ENCODE peak calls at places on chromosomes 5 and 9, in ten cellular contexts. One of them, this sample, is unnamed.

GRCh38 chr5:122458278-122458872 is 146.3 kb downstream of the SNCAIP start:
- DNase-seq in tibial nerve: no peak
- DNase-seq in A549: peak
- DNase-seq in esophagus muscularis mucosa: no peak
- DNase-seq in K562: peak
- DNase-seq in stomach: no peak
- DNase-seq in ovary: no peak
- DNase-seq in transverse colon: no peak
- DNase-seq in SK-N-SH: peak
- DNase-seq in HepG2: peak
- DNase-seq in this sample: no peak

GRCh38 chr5:172683696-172684464 is 42.8 kb downstream of the NEURL1B start:
- DNase-seq in transverse colon: no peak
- DNase-seq in K562: no peak
- DNase-seq in tibial nerve: no peak
- DNase-seq in A549: no peak
- DNase-seq in stomach: no peak
- DNase-seq in HepG2: no peak
- DNase-seq in ovary: no peak
- DNase-seq in SK-N-SH: no peak
- DNase-seq in esophagus muscularis mucosa: no peak
- DNase-seq in this sample: no peak

GRCh38 chr5:146785065-146785464 is 93.5 kb downstream of the PPP2R2B start:
- DNase-seq in HepG2: no peak
- DNase-seq in stomach: no peak
- DNase-seq in esophagus muscularis mucosa: no peak
- DNase-seq in tibial nerve: no peak
- DNase-seq in SK-N-SH: no peak
- DNase-seq in transverse colon: no peak
- DNase-seq in K562: no peak
- DNase-seq in ovary: no peak
- DNase-seq in A549: no peak
- DNase-seq in this sample: no peak

GRCh38 chr9:134564431-134565170 is 77.0 kb upstream of the COL5A1 start:
- DNase-seq in ovary: no peak
- DNase-seq in A549: no peak
- DNase-seq in transverse colon: no peak
- DNase-seq in HepG2: no peak
- DNase-seq in K562: no peak
- DNase-seq in esophagus muscularis mucosa: peak
- DNase-seq in SK-N-SH: no peak
- DNase-seq in tibial nerve: no peak
- DNase-seq in stomach: peak
- DNase-seq in this sample: peak

GRCh38 chr5:1762878-1763547 is 36.6 kb downstream of the MRPL36 start:
- DNase-seq in SK-N-SH: no peak
- DNase-seq in transverse colon: no peak
- DNase-seq in K562: no peak
- DNase-seq in HepG2: no peak
- DNase-seq in stomach: peak
- DNase-seq in A549: no peak
- DNase-seq in tibial nerve: peak
- DNase-seq in ovary: peak
- DNase-seq in esophagus muscularis mucosa: no peak
- DNase-seq in this sample: peak

GRCh38 chr9:20319641-20320337 is 302.5 kb downstream of the MLLT3 start:
- DNase-seq in stomach: no peak
- DNase-seq in K562: no peak
- DNase-seq in transverse colon: no peak
- DNase-seq in tibial nerve: no peak
- DNase-seq in SK-N-SH: no peak
- DNase-seq in A549: peak
- DNase-seq in HepG2: no peak
- DNase-seq in esophagus muscularis mucosa: peak
- DNase-seq in ovary: no peak
- DNase-seq in this sample: no peak

GRCh38 chr5:103561670-103562069 is 919 bp downstream of the NUDT12 start:
- DNase-seq in ovary: no peak
- DNase-seq in HepG2: no peak
- DNase-seq in A549: no peak
- DNase-seq in SK-N-SH: no peak
- DNase-seq in K562: peak
- DNase-seq in stomach: no peak
- DNase-seq in esophagus muscularis mucosa: no peak
- DNase-seq in transverse colon: no peak
- DNase-seq in tibial nerve: no peak
- DNase-seq in this sample: no peak

GRCh38 chr5:58699762-58700118 is 116.9 kb downstream of the RAB3C start:
- DNase-seq in stomach: no peak
- DNase-seq in A549: no peak
- DNase-seq in esophagus muscularis mucosa: no peak
- DNase-seq in SK-N-SH: no peak
- DNase-seq in HepG2: no peak
- DNase-seq in transverse colon: no peak
- DNase-seq in K562: no peak
- DNase-seq in ovary: no peak
- DNase-seq in tibial nerve: no peak
- DNase-seq in this sample: no peak

GRCh38 chr5:154513669-154514084 is 35.6 kb upstream of the HAND1 start:
- DNase-seq in transverse colon: no peak
- DNase-seq in esophagus muscularis mucosa: no peak
- DNase-seq in A549: no peak
- DNase-seq in HepG2: no peak
- DNase-seq in ovary: no peak
- DNase-seq in K562: no peak
- DNase-seq in tibial nerve: no peak
- DNase-seq in SK-N-SH: no peak
- DNase-seq in stomach: no peak
- DNase-seq in this sample: no peak

GRCh38 chr5:107501965-107502691 is 168.6 kb downstream of the EFNA5 start:
- DNase-seq in A549: no peak
- DNase-seq in transverse colon: no peak
- DNase-seq in HepG2: no peak
- DNase-seq in tibial nerve: no peak
- DNase-seq in SK-N-SH: peak
- DNase-seq in stomach: no peak
- DNase-seq in K562: no peak
- DNase-seq in ovary: no peak
- DNase-seq in esophagus muscularis mucosa: no peak
- DNase-seq in this sample: no peak

GRCh38 chr5:158754018-158754514 is 345.6 kb downstream of the EBF1 start:
- DNase-seq in stomach: no peak
- DNase-seq in ovary: no peak
- DNase-seq in tibial nerve: no peak
- DNase-seq in A549: peak
- DNase-seq in SK-N-SH: no peak
- DNase-seq in K562: no peak
- DNase-seq in transverse colon: no peak
- DNase-seq in esophagus muscularis mucosa: no peak
- DNase-seq in HepG2: no peak
- DNase-seq in this sample: no peak

GRCh38 chr9:37873955-37874354 is 30.0 kb downstream of the SLC25A51 start:
- DNase-seq in transverse colon: no peak
- DNase-seq in esophagus muscularis mucosa: no peak
- DNase-seq in tibial nerve: no peak
- DNase-seq in SK-N-SH: no peak
- DNase-seq in stomach: no peak
- DNase-seq in A549: no peak
- DNase-seq in ovary: no peak
- DNase-seq in K562: no peak
- DNase-seq in HepG2: no peak
- DNase-seq in this sample: no peak

GRCh38 chr9:11128156-11128555 is 515.4 kb upstream of the PTPRD start:
- DNase-seq in SK-N-SH: no peak
- DNase-seq in HepG2: no peak
- DNase-seq in K562: no peak
- DNase-seq in esophagus muscularis mucosa: no peak
- DNase-seq in tibial nerve: no peak
- DNase-seq in A549: no peak
- DNase-seq in transverse colon: no peak
- DNase-seq in ovary: no peak
- DNase-seq in stomach: no peak
- DNase-seq in this sample: no peak

DNA sequence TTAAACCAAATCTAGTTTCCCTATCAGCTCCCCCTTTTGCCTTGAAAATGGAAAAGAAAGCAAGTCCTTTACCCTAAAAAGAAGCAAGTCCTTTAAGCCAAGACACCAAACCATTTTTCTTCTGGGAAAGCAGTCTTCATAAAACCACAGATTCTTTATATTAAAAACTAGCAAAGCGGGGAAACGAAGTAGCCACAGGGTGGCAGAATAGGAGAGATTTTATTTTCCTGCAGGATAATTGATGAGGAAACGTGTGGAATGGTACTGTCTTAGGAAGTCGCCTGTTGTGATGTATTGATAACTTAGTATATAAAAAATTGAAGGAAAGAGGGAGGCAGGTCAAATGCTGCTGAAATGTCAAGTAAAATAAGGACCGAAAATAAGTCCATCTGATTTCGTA is 41.1 kb downstream of the ZNF883 start:
- DNase-seq in HepG2: no peak
- DNase-seq in stomach: no peak
- DNase-seq in esophagus muscularis mucosa: no peak
- DNase-seq in K562: no peak
- DNase-seq in ovary: no peak
- DNase-seq in tibial nerve: no peak
- DNase-seq in transverse colon: no peak
- DNase-seq in A549: no peak
- DNase-seq in SK-N-SH: peak
- DNase-seq in this sample: no peak
- TF ChIP-seq CTCF in HepG2: no peak
- TF ChIP-seq CTCF in stomach: no peak
- TF ChIP-seq CTCF in esophagus muscularis mucosa: no peak
- TF ChIP-seq CTCF in K562: peak
- TF ChIP-seq CTCF in ovary: no peak
- TF ChIP-seq CTCF in tibial nerve: no peak
- TF ChIP-seq CTCF in transverse colon: no peak
- TF ChIP-seq CTCF in A549: peak
- TF ChIP-seq CTCF in SK-N-SH: peak
- TF ChIP-seq CTCF in this sample: no peak

DNA sequence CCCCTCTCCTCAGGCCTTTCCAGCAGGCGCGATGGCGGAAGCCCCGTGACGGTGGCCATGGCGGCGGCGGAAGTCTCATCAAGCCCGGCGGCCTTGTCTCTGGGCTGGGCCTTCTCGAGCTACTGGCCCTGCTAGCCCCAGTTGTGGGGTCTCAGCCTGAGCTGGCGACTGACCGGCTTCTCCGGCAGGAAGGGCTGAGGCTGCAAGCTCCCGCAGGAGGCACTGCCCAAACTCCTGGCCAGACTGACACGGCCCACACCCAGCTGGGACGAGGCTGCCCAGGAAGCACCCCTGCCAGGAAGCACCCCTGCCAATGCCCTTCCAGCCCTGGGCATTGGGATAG is 88.5 kb upstream of the ANKH start:
- DNase-seq in esophagus muscularis mucosa: no peak
- DNase-seq in SK-N-SH: no peak
- DNase-seq in transverse colon: no peak
- DNase-seq in stomach: no peak
- DNase-seq in K562: no peak
- DNase-seq in ovary: no peak
- DNase-seq in HepG2: no peak
- DNase-seq in A549: no peak
- DNase-seq in tibial nerve: no peak
- DNase-seq in this sample: no peak
- TF ChIP-seq EP300 in esophagus muscularis mucosa: no peak
- TF ChIP-seq EP300 in SK-N-SH: no peak
- TF ChIP-seq EP300 in transverse colon: no peak
- TF ChIP-seq EP300 in stomach: no peak
- TF ChIP-seq EP300 in K562: no peak
- TF ChIP-seq EP300 in ovary: no peak
- TF ChIP-seq EP300 in HepG2: no peak
- TF ChIP-seq EP300 in A549: no peak
- TF ChIP-seq EP300 in tibial nerve: no peak
- TF ChIP-seq EP300 in this sample: no peak

DNA sequence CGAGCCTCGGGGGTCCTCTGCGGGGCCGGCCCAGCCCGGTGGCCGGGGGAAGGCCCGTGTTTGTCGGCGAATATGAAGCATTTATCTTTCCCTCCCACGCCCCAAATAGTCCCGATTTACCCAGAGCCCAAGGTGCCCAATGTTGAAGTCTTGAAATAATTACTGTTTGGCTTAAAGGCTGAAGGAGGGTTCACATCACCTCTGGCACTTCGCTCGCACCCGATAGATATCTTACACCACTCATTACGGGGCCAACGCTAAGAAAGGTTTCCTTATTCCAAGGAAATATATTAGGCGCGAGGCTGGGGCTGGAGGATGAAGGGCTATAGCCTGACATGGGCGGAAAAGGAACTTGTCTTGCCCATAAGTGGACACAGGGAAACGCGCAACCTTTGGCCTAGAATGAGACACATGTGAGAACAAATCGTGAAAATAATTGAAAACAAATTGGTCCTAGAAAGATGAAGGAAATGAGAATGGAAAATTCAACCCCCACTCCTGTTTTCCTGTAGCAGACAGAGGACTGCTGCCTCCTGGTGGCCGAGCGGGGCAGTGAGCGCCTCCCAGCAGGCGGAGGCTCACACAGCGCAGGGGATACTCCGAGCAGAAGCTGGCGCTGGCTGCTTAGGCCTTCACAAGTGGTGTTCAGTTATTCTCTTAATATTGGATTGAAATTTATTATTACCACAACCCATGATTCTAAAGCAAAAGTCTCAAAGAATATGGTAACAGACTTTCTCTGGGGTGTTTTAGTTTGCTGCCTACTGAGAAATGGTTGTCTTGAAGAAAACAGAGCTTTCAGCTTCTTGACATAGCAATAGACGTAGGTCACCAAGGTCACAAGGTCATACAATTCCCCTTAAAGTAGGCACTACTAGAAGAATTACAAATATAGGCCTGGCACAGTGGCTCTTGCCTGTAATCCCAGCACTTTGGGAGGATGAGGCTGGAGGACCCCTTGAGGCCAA is 7.9 kb downstream of the CCL21 start:
- DNase-seq in K562: peak
- DNase-seq in transverse colon: peak
- DNase-seq in ovary: peak
- DNase-seq in SK-N-SH: peak
- DNase-seq in A549: peak
- DNase-seq in esophagus muscularis mucosa: peak
- DNase-seq in HepG2: peak
- DNase-seq in tibial nerve: peak
- DNase-seq in stomach: peak
- DNase-seq in this sample: peak
- TF ChIP-seq CTCF in K562: peak
- TF ChIP-seq CTCF in transverse colon: peak
- TF ChIP-seq CTCF in ovary: peak
- TF ChIP-seq CTCF in SK-N-SH: peak
- TF ChIP-seq CTCF in A549: peak
- TF ChIP-seq CTCF in esophagus muscularis mucosa: peak
- TF ChIP-seq CTCF in HepG2: peak
- TF ChIP-seq CTCF in tibial nerve: peak
- TF ChIP-seq CTCF in stomach: peak
- TF ChIP-seq CTCF in this sample: peak

DNA sequence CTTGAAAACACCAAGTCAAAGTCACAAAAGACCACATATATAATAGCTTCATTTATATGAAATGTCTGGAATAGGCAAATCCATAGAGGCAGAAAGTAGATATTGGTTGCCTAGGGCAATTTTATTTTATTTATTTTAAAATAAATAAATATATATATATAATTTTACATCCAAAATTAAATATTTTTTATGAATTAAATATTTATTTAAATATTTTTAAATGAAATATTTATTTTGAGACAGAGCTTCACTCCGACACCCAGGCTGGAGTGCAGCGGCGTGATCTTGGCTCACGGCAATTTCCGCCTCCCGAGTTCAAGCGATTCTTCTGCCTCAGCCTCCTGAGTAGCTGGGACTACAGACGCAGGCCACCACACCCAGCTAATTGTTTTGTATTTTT is 58.9 kb upstream of the ATG10 start:
- DNase-seq in A549: no peak
- DNase-seq in tibial nerve: no peak
- DNase-seq in esophagus muscularis mucosa: no peak
- DNase-seq in HepG2: no peak
- DNase-seq in stomach: no peak
- DNase-seq in SK-N-SH: no peak
- DNase-seq in K562: no peak
- DNase-seq in ovary: no peak
- DNase-seq in transverse colon: no peak
- DNase-seq in this sample: no peak
- TF ChIP-seq EP300 in A549: no peak
- TF ChIP-seq EP300 in tibial nerve: no peak
- TF ChIP-seq EP300 in esophagus muscularis mucosa: no peak
- TF ChIP-seq EP300 in HepG2: no peak
- TF ChIP-seq EP300 in stomach: no peak
- TF ChIP-seq EP300 in SK-N-SH: no peak
- TF ChIP-seq EP300 in K562: no peak
- TF ChIP-seq EP300 in ovary: no peak
- TF ChIP-seq EP300 in transverse colon: no peak
- TF ChIP-seq EP300 in this sample: no peak

This sample was measured in sigmoid colon.